ENCODE peak calls at places on chromosomes 11 and 22, in eight cellular contexts. Y is H1, T is endothelial cell of umbilical vein, M is HCT116, X is GM23338, C is HepG2, Z is GM12878, S is K562. O is an unnamed sample.

GRCh38 chr11:5624489-5625278 is at the start of gene TRIM34:
- DNase-seq in X (peak), S (peak), M (no peak), C (no peak), T (peak), Y (no peak), Z (peak), O (no peak)

GRCh38 chr11:44726278-44727113 is at the start of gene TSPAN18:
- DNase-seq in T (no peak), C (no peak), X (peak), S (peak), Y (peak), M (no peak), Z (peak), O (no peak)

GRCh38 chr11:94120946-94121345 is 7.7 kb upstream of the PANX1 start:
- DNase-seq in T (no peak), Z (no peak), Y (no peak), X (no peak), M (no peak), C (no peak), S (no peak), O (no peak)

GRCh38 chr11:77067776-77068460 is 1.1 kb downstream of the CAPN5 start:
- DNase-seq in S (no peak), M (no peak), C (no peak), T (no peak), Y (no peak), X (no peak), Z (no peak), O (no peak)

GRCh38 chr22:23222033-23222840 is 41.9 kb downstream of the BCR start:
- DNase-seq in T (no peak), Z (no peak), Y (no peak), C (no peak), S (no peak), M (no peak), X (no peak), O (no peak)

GRCh38 chr11:126456783-126457542 is 101.5 kb downstream of the ST3GAL4 start:
- DNase-seq in Y (no peak), Z (no peak), C (no peak), M (no peak), S (no peak), T (no peak), X (no peak), O (no peak)

GRCh38 chr11:12244156-12244555 is 133.2 kb upstream of the PARVA start:
- DNase-seq in C (no peak), M (no peak), X (no peak), Z (no peak), Y (no peak), S (no peak), T (no peak), O (no peak)

GRCh38 chr22:30689622-30690021 is 5.1 kb upstream of the OSBP2 start:
- DNase-seq in Y (no peak), C (no peak), Z (no peak), X (no peak), M (no peak), T (no peak), S (no peak), O (no peak)

GRCh38 chr11:16831281-16832192 is 93.1 kb downstream of the C11orf58 start:
- DNase-seq in S (no peak), C (no peak), T (no peak), Z (no peak), M (no peak), Y (no peak), X (no peak), O (peak)

GRCh38 chr11:61163714-61164609 is 2.7 kb upstream of the VPS37C start:
- DNase-seq in S (peak), T (no peak), C (no peak), Y (no peak), X (no peak), M (no peak), Z (no peak), O (no peak)

GRCh38 chr11:125348704-125349635 is 147.1 kb downstream of the FEZ1 start:
- DNase-seq in X (peak), C (peak), T (peak), M (no peak), S (peak), Y (no peak), Z (no peak), O (no peak)

GRCh38 chr11:108574675-108575074 is 18.9 kb downstream of the EXPH5 start:
- DNase-seq in T (no peak), M (no peak), X (peak), C (no peak), Z (no peak), S (no peak), Y (no peak), O (no peak)

GRCh38 chr11:118448294-118448693 is 12.0 kb downstream of the KMT2A start:
- DNase-seq in X (no peak), T (peak), Z (peak), M (no peak), C (no peak), S (no peak), Y (no peak), O (no peak)

GRCh38 chr11:7448126-7448525 is 37.2 kb upstream of the OLFML1 start:
- DNase-seq in X (peak), S (no peak), C (no peak), Y (no peak), Z (no peak), M (no peak), T (no peak), O (no peak)

GRCh38 chr11:70525006-70525405 is 126.7 kb downstream of the CTTN start:
- DNase-seq in Y (no peak), M (no peak), T (no peak), X (no peak), Z (no peak), C (no peak), S (no peak), O (no peak)

GRCh38 chr11:130581631-130582030 is 133.2 kb downstream of the ADAMTS15 start:
- DNase-seq in M (no peak), Y (no peak), S (no peak), X (no peak), Z (no peak), C (no peak), T (no peak), O (no peak)
- H3K27ac ChIP-seq in M (no peak), Y (no peak), S (no peak), X (no peak), Z (no peak), C (no peak), T (no peak), O (no peak)

GRCh38 chr11:84628871-84629625 is 998.1 kb downstream of the DLG2 start:
- DNase-seq in X (no peak), T (no peak), Y (no peak), Z (no peak), M (no peak), S (no peak), C (no peak), O (no peak)

GRCh38 chr11:84626256-84626655 is 1000.9 kb downstream of the DLG2 start:
- DNase-seq in Y (no peak), S (no peak), Z (no peak), X (no peak), C (no peak), M (no peak), T (no peak), O (no peak)
- TF ChIP-seq POLR2AphosphoS5 in Y (no peak), S (no peak), Z (no peak), X (no peak), C (no peak), M (no peak), T (no peak), O (no peak)

DNA sequence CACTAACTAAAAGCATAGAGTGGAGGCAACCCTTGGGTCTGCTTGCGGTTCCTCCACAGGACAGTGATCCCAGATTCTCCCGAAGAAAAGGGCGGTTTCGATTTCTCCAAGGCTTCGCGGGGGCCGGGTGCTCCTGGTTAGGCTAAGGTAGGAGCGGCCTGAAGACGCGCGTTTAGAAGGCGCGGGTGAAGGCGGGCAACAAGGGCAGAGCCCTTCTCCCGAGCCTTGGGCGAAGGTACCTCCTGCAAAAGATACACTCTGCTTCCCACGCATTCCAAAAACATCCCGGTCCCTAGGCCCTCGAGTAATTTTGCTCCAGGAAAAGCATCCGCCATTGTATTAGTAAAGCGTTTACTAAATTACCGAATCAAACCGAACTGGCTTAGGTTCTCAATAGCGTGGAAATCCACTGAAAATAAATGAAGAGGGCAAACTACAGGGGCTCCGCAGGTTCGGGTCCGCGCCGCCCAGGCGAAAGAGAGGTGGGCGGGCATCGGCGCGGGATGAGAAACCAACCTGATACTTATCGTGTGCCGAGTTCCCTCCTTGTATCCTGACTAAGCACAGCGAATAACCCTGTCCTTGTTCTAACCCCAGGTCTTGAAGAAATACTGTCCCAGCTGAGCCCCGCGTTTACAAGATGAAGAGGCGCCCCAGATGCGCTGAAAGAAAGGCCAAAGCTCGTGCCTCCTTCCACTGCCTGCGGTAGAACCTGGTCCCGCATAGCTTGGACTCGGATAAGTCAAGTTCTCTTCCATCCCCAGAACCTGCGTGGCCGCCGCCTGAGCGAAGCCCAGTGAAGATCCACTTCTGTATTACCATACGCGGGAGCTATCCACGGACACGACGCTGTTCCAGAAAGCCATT is 1.9 kb downstream of the WT1 start:
- DNase-seq in M (no peak), S (peak), X (peak), T (no peak), Z (no peak), Y (no peak), C (no peak), O (no peak)
- TF ChIP-seq EZH2 in M (no peak), S (no peak), X (peak), T (peak), Z (no peak), Y (peak), C (no peak), O (peak)

GRCh38 chr11:114291381-114291780 is 4.8 kb upstream of the NNMT start:
- DNase-seq in C (no peak), Y (no peak), M (no peak), S (no peak), T (peak), Z (no peak), X (no peak), O (no peak)

GRCh38 chr11:114293201-114293711 is 2.9 kb upstream of the NNMT start:
- DNase-seq in T (peak), S (no peak), Z (no peak), Y (no peak), X (no peak), C (no peak), M (no peak), O (no peak)

GRCh38 chr11:114289779-114290178 is 6.4 kb upstream of the NNMT start:
- DNase-seq in X (peak), M (no peak), S (no peak), Z (no peak), Y (no peak), T (no peak), C (no peak), O (no peak)

GRCh38 chr11:114290503-114291239 is 5.5 kb upstream of the NNMT start:
- DNase-seq in S (no peak), M (no peak), C (no peak), Z (no peak), Y (no peak), T (peak), X (no peak), O (no peak)

DNA sequence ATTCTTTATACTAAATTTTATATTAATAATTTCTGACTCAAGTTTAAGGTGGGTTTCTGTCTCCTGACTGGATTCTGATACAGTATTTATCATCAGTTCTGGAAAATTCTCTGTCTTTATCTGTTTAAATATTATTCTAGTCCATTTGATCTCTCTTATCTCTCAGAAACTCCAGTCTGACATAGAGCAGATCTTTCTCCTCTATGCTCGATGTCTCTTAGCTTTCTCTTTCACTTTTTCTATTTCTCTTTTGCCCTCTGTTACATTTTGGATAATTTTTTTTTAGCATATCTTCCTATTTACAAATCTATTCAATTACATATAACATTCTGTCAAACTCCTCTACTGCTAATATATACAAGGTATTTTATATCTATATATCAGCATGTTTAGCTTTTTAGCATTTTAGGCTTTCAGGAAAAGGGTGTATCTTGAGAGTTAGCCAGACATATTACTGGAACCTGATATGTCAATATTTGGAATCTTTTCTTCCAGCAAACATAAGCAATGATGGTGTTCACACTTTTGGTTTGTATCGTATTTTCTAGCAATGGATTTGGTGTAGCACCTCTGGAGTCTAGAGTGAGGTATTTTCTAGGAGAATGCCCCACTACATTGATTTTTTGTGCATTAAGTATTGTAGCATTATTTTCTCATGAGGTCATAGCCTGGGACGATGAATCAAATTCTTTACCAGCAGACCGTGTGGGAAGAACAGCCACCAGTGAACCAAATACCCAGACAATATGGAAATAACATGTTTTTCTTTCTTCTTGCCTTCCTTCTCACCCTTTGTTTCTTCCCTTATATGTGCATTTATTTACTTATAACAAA is 4.1 kb upstream of the NNMT start:
- DNase-seq in C (no peak), T (peak), Y (no peak), M (no peak), S (no peak), X (no peak), Z (no peak), O (no peak)
- H3K27ac ChIP-seq in C (no peak), T (peak), Y (no peak), M (no peak), S (no peak), X (no peak), Z (no peak), O (no peak)

DNA sequence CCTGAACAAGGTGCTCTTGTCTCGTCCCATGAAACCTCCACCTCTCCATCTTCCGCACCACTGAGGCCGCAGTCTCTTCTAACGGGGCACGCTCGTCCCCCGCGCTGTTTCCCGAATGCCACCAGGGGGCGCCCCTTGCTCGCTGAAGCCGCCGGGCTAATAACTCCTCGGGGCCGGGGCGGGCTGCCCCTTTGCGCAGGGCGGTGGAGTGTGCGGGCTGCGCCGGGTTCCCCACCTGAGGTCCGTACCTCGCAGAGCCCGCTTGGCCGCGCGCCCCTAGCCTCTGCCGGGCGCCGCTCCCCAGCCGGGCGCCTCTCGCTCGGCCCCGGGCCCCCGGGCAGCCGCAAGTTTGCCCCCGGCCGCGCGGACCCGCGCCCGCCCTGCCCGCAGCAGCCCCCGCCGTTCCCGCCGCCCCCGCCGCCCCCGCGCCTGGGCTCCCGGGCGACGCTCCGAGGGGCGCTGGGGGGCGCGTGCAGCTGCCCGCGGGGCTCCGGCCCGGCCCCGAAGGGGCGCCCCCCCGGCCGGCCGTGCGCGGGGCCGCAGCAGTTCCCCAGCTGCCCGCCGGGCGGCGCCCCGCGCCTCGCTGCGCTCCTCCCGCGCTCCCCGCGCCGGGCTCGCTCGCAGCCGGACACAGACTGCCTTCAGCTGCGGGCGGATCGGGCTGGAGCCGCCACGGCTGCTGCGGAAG is at the start of gene GRIK4:
- DNase-seq in T (peak), Y (peak), Z (no peak), X (peak), M (peak), C (peak), S (peak), O (no peak)
- TF ChIP-seq POLR2AphosphoS5 in T (peak), Y (no peak), Z (no peak), X (no peak), M (no peak), C (no peak), S (no peak), O (no peak)

GRCh38 chr11:2134022-2135010 is 4.9 kb downstream of the IGF2 start:
- DNase-seq in S (no peak), M (no peak), T (no peak), Z (no peak), X (no peak), C (no peak), Y (no peak), O (no peak)

GRCh38 chr11:2132229-2132620 is 7.0 kb downstream of the IGF2 start:
- DNase-seq in Z (no peak), M (no peak), X (no peak), T (no peak), S (no peak), Y (no peak), C (no peak), O (no peak)

GRCh38 chr11:2135018-2135569 is 4.1 kb downstream of the IGF2 start:
- DNase-seq in C (no peak), S (no peak), M (no peak), Z (no peak), T (no peak), Y (no peak), X (no peak), O (no peak)

GRCh38 chr11:2132874-2133480 is 6.2 kb downstream of the IGF2 start:
- DNase-seq in M (no peak), Z (no peak), Y (no peak), S (no peak), X (no peak), C (no peak), T (no peak), O (no peak)

DNA sequence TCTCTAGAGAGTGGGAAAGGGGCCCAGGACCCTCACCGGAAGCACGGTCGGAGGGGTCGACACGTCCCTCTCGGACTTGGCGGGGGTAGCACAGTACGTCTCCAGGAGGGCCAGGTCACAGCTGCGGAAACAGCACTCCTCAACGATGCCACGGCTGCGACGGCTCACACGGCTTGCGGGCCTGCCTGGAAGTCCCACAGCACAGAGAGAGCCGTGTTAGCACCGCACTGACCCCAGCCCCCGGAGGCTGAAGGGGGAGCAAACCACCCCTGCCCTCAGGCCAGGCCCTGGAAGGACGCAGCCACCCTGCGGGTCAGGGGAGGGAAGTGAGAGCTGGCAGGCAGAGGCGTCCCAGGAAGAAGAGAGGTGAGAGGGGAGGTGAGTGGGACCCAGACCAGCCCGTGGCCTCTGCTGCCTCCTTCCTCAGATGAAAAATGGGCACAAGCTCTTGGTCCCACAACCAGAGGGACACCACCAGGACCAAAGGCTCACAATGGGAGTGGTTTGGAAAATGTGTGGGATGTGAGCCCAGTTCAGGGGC is 5.6 kb downstream of the IGF2 start:
- DNase-seq in Y (no peak), X (no peak), C (no peak), T (no peak), M (no peak), Z (no peak), S (no peak), O (no peak)
- TF ChIP-seq EZH2 in Y (no peak), X (no peak), C (no peak), T (no peak), M (no peak), Z (no peak), S (no peak), O (no peak)